ENCODE peak calls at places on chromosomes 6 and 20, in five cellular contexts. N, J, K, X and G are unnamed samples.

GRCh38 chr20:17485017-17485416 is 46.2 kb downstream of the BFSP1 start:
- DNase-seq in N (no peak), J (no peak), K (no peak), X (no peak), G (no peak)

GRCh38 chr6:31659649-31660223 is 842 bp downstream of the C6orf47 start:
- DNase-seq in N (peak), J (peak), K (no peak), X (no peak), G (no peak)

GRCh38 chr6:37607949-37608348 is 89.7 kb downstream of the MDGA1 start:
- DNase-seq in N (peak), J (peak), K (no peak), X (no peak), G (no peak)

GRCh38 chr6:26197736-26198625 is 110.8 kb downstream of the HFE start:
- DNase-seq in N (no peak), J (peak), K (no peak), X (no peak), G (no peak)

GRCh38 chr6:148934534-148934933 is 187.7 kb downstream of the UST start:
- DNase-seq in N (peak), J (no peak), K (no peak), X (no peak), G (no peak)

GRCh38 chr20:62117658-62118057 is 4.6 kb upstream of the LSM14B start:
- DNase-seq in N (no peak), J (no peak), K (no peak), X (no peak), G (no peak)

GRCh38 chr6:32058511-32058963 is 20.3 kb downstream of the CYP21A2 start:
- DNase-seq in N (no peak), J (no peak), K (no peak), X (no peak), G (no peak)

GRCh38 chr6:169317441-169318202 is 64.0 kb upstream of the THBS2 start:
- DNase-seq in N (no peak), J (no peak), K (no peak), X (no peak), G (no peak)

GRCh38 chr6:9136141-9136865 is 701.0 kb upstream of the SLC35B3 start:
- DNase-seq in N (peak), J (no peak), K (no peak), X (no peak), G (no peak)

GRCh38 chr6:13015379-13015681 is 298.8 kb downstream of the PHACTR1 start:
- DNase-seq in N (no peak), J (no peak), K (no peak), X (no peak), G (no peak)

GRCh38 chr6:138477913-138478539 is 21.3 kb downstream of the NHSL1 start:
- DNase-seq in N (no peak), J (no peak), K (no peak), X (no peak), G (no peak)

GRCh38 chr6:149334682-149335160 is 17.2 kb downstream of the TAB2 start:
- DNase-seq in N (peak), J (peak), K (peak), X (no peak), G (peak)

GRCh38 chr20:24746351-24746685 is 202.8 kb upstream of the CST7 start:
- DNase-seq in N (no peak), J (no peak), K (no peak), X (no peak), G (no peak)

GRCh38 chr20:49562341-49563014 is 5.5 kb downstream of the PTGIS start:
- DNase-seq in N (peak), J (peak), K (no peak), X (no peak), G (peak)

GRCh38 chr6:34559651-34560365 is 3.7 kb upstream of the SPDEF start:
- DNase-seq in N (no peak), J (peak), K (no peak), X (no peak), G (no peak)

GRCh38 chr20:31630187-31630790 is 7.4 kb upstream of the COX4I2 start:
- DNase-seq in N (no peak), J (no peak), K (no peak), X (no peak), G (no peak)

GRCh38 chr6:36622901-36623546 is 28.9 kb downstream of the SRSF3 start:
- DNase-seq in N (no peak), J (no peak), K (no peak), X (no peak), G (no peak)

GRCh38 chr6:352896-353470 is 38.6 kb upstream of the IRF4 start:
- DNase-seq in N (no peak), J (no peak), K (no peak), X (no peak), G (no peak)

GRCh38 chr6:105431226-105431625 is 28.3 kb upstream of the PREP start:
- DNase-seq in N (peak), J (peak), K (no peak), X (peak), G (peak)

GRCh38 chr20:1711826-1712601 is 54.4 kb upstream of the SIRPG start:
- DNase-seq in N (no peak), J (no peak), K (no peak), X (no peak), G (no peak)

GRCh38 chr6:130906736-130907381 is 79.7 kb downstream of the SMLR1 start:
- DNase-seq in N (peak), J (no peak), K (peak), X (no peak), G (peak)

GRCh38 chr6:53023323-53023722 is 28.2 kb upstream of the GSTA4 start:
- DNase-seq in N (no peak), J (no peak), K (no peak), X (no peak), G (no peak)

GRCh38 chr20:60255866-60256265 is 297.6 kb downstream of the CDH26 start:
- DNase-seq in N (no peak), J (no peak), K (no peak), X (no peak), G (no peak)

GRCh38 chr20:38392356-38392755 is 42.8 kb downstream of the SNHG17 start:
- DNase-seq in N (no peak), J (peak), K (no peak), X (no peak), G (no peak)

GRCh38 chr6:136333824-136334464 is 44.3 kb upstream of the BCLAF1 start:
- DNase-seq in N (no peak), J (no peak), K (no peak), X (no peak), G (no peak)

GRCh38 chr6:165922309-165922794 is 245.3 kb downstream of the TBXT start:
- DNase-seq in N (no peak), J (no peak), K (no peak), X (no peak), G (peak)

GRCh38 chr6:74409447-74409846 is 713.4 kb downstream of the CD109 start:
- DNase-seq in N (peak), J (peak), K (peak), X (peak), G (peak)

GRCh38 chr6:34315780-34316179 is 67.0 kb upstream of the SMIM29 start:
- DNase-seq in N (no peak), J (no peak), K (no peak), X (no peak), G (no peak)

GRCh38 chr6:34021001-34021838 is 124.7 kb downstream of the GRM4 start:
- DNase-seq in N (no peak), J (no peak), K (no peak), X (no peak), G (no peak)

GRCh38 chr6:106513813-106514212 is 115.5 kb downstream of the RTN4IP1 start:
- DNase-seq in N (peak), J (no peak), K (no peak), X (no peak), G (no peak)

GRCh38 chr6:12636336-12636735 is 80.2 kb upstream of the PHACTR1 start:
- DNase-seq in N (no peak), J (no peak), K (no peak), X (no peak), G (no peak)

GRCh38 chr6:89970609-89971337 is 76.5 kb downstream of the GJA10 start:
- DNase-seq in N (peak), J (peak), K (no peak), X (peak), G (no peak)

GRCh38 chr6:5787054-5787720 is 219.5 kb downstream of the NRN1 start:
- DNase-seq in N (no peak), J (no peak), K (no peak), X (no peak), G (no peak)

GRCh38 chr6:98463038-98463437 is 371.3 kb upstream of the POU3F2 start:
- DNase-seq in N (no peak), J (no peak), K (no peak), X (no peak), G (no peak)

GRCh38 chr6:2870046-2870636 is 28.5 kb upstream of the SERPINB1 start:
- DNase-seq in N (no peak), J (peak), K (no peak), X (no peak), G (no peak)

GRCh38 chr20:58907481-58908137 is 55.1 kb downstream of the GNAS start:
- DNase-seq in N (peak), J (no peak), K (peak), X (no peak), G (peak)

GRCh38 chr20:58906111-58906510 is 53.6 kb downstream of the GNAS start:
- DNase-seq in N (no peak), J (no peak), K (no peak), X (no peak), G (no peak)

GRCh38 chr20:58908216-58908615 is 55.7 kb downstream of the GNAS start:
- DNase-seq in N (no peak), J (no peak), K (no peak), X (no peak), G (no peak)

GRCh38 chr20:58905236-58905635 is 52.7 kb downstream of the GNAS start:
- DNase-seq in N (peak), J (no peak), K (no peak), X (no peak), G (no peak)

DNA sequence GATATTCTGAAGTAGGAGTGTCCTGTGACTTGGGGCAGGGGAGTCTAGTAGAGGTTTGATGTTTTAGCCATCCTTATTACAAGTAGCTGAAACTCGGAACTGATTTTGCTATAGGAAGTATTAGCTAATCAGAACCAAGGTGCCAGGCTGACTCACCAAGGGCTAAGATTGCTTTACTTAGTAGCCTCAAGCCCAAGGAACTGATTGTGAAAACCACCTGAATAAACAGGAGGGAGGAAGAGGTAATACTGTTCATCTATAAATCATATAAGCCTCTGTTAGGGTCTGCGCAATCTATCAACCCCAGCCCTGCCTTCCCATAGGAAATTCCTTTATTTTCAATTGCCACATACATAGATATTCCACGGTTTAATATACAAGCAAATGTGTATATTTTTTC is 54.4 kb downstream of the GNAS start:
- DNase-seq in N (peak), J (no peak), K (no peak), X (no peak), G (no peak)
- H3K4me3 ChIP-seq in N (peak), J (no peak), K (no peak), X (no peak), G (no peak)

DNA sequence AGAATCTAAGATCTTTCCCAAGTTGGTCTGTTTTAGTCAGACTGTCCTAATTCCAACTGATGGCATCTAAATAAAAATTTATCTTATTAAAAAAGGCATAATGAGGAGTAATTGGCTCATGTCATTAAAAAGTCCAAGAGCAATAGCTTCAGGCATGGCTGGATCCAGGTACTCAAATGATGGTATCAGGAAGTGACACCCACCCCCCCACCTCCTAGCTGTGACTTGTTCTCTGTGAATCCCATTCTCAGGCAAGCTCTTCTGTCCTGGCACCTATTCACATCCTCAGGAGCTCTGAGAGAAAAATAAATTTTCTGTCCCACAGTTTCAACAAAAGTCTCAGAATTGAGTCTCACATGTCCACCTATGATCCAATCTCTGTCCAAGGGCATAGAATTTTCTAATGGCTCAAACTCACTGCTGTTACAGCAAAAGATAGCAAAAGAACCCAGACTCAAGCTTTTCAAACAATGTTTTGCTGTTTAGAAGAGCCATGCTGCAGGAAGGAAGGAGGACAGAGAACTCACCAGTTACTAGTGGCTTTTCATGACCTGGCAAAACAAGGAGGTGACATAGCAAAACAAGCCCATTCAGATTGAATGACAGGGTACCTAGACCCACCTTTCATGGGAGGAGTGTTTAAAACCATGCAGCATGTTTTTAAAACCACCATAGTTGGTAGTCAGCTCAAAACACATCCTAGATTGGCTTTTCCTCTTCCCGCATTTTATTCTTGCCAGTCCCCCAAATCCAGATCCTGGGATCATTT is 496.1 kb downstream of the PREX1 start:
- DNase-seq in N (no peak), J (no peak), K (no peak), X (no peak), G (no peak)
- H3K4me3 ChIP-seq in N (no peak), J (no peak), K (no peak), X (no peak), G (no peak)

GRCh38 chr20:58721951-58722371 is 29.4 kb downstream of the NPEPL1 start:
- DNase-seq in N (no peak), J (no peak), K (no peak), X (no peak), G (no peak)

GRCh38 chr20:58720890-58721289 is 28.3 kb downstream of the NPEPL1 start:
- DNase-seq in N (no peak), J (no peak), K (no peak), X (no peak), G (no peak)

GRCh38 chr20:58723628-58723984 is 31.0 kb downstream of the NPEPL1 start:
- DNase-seq in N (no peak), J (no peak), K (no peak), X (no peak), G (no peak)

GRCh38 chr20:58722877-58723627 is 30.5 kb downstream of the NPEPL1 start:
- DNase-seq in N (no peak), J (no peak), K (no peak), X (no peak), G (no peak)

GRCh38 chr20:58722379-58722778 is 29.8 kb downstream of the NPEPL1 start:
- DNase-seq in N (no peak), J (no peak), K (no peak), X (no peak), G (no peak)
- H3K4me3 ChIP-seq in N (no peak), J (no peak), K (no peak), X (no peak), G (no peak)

GRCh38 chr6:24426729-24427446 is 24.2 kb downstream of the MRS2 start:
- DNase-seq in N (no peak), J (no peak), K (no peak), X (no peak), G (no peak)
- H3K4me3 ChIP-seq in N (no peak), J (no peak), K (no peak), X (no peak), G (no peak)

GRCh38 chr20:57246008-57246407 is 20.4 kb downstream of the BMP7 start:
- DNase-seq in N (no peak), J (no peak), K (no peak), X (no peak), G (no peak)

GRCh38 chr20:57243480-57244220 is 22.8 kb downstream of the BMP7 start:
- DNase-seq in N (no peak), J (no peak), K (no peak), X (no peak), G (no peak)

GRCh38 chr20:57244627-57245214 is 21.7 kb downstream of the BMP7 start:
- DNase-seq in N (no peak), J (peak), K (no peak), X (no peak), G (no peak)

GRCh38 chr20:57242414-57242813 is 24.0 kb downstream of the BMP7 start:
- DNase-seq in N (no peak), J (no peak), K (no peak), X (no peak), G (no peak)

GRCh38 chr20:57244221-57244585 is 22.2 kb downstream of the BMP7 start:
- DNase-seq in N (no peak), J (no peak), K (no peak), X (no peak), G (no peak)
- H3K4me3 ChIP-seq in N (no peak), J (no peak), K (no peak), X (no peak), G (no peak)

GRCh38 chr6:167863897-167864296 is 37.2 kb downstream of the AFDN start:
- DNase-seq in N (no peak), J (no peak), K (no peak), X (no peak), G (no peak)
- H3K4me3 ChIP-seq in N (no peak), J (no peak), K (no peak), X (no peak), G (no peak)